ENCODE peak calls at places on chromosomes 6 and 20, in six cellular contexts. U, P, C, Z, K and Q are unnamed samples.

GRCh38 chr20:7305971-7306370 is 538.5 kb downstream of the BMP2 start:
- DNase-seq in U (no peak), P (no peak), C (no peak), Z (no peak), K (no peak), Q (no peak)

GRCh38 chr6:145895802-145896201 is 68.4 kb downstream of the SHPRH start:
- DNase-seq in U (no peak), P (no peak), C (peak), Z (peak), K (no peak), Q (peak)

GRCh38 chr20:9677224-9677623 is 161.7 kb downstream of the PAK5 start:
- DNase-seq in U (no peak), P (no peak), C (no peak), Z (no peak), K (no peak), Q (no peak)

GRCh38 chr6:5135783-5136376 is 50.7 kb downstream of the PPP1R3G start:
- DNase-seq in U (no peak), P (no peak), C (no peak), Z (peak), K (no peak), Q (peak)

GRCh38 chr6:75118925-75119515 is 86.8 kb downstream of the COL12A1 start:
- DNase-seq in U (no peak), P (no peak), C (no peak), Z (no peak), K (no peak), Q (no peak)

GRCh38 chr6:17107768-17108325 is 6.0 kb downstream of the STMND1 start:
- DNase-seq in U (no peak), P (no peak), C (no peak), Z (no peak), K (no peak), Q (peak)

GRCh38 chr6:25172819-25173218 is 106.4 kb upstream of the CARMIL1 start:
- DNase-seq in U (no peak), P (no peak), C (peak), Z (peak), K (no peak), Q (peak)

GRCh38 chr20:16752901-16753300 is 4.7 kb downstream of the OTOR start:
- DNase-seq in U (no peak), P (no peak), C (no peak), Z (no peak), K (no peak), Q (no peak)

GRCh38 chr6:89542856-89543254 is 95.7 kb downstream of the LYRM2 start:
- DNase-seq in U (no peak), P (no peak), C (no peak), Z (no peak), K (no peak), Q (no peak)

GRCh38 chr20:1816384-1817381 is 78.5 kb upstream of the SIRPA start:
- DNase-seq in U (no peak), P (no peak), C (peak), Z (no peak), K (no peak), Q (peak)

GRCh38 chr6:102742033-102742432 is 1348.5 kb downstream of the GRIK2 start:
- DNase-seq in U (no peak), P (no peak), C (no peak), Z (no peak), K (no peak), Q (no peak)

GRCh38 chr6:11497881-11498280 is 39.7 kb upstream of the TMEM170B start:
- DNase-seq in U (no peak), P (no peak), C (no peak), Z (no peak), K (no peak), Q (no peak)

GRCh38 chr6:40138273-40138720 is 204.0 kb upstream of the MOCS1 start:
- DNase-seq in U (peak), P (no peak), C (no peak), Z (no peak), K (peak), Q (no peak)

GRCh38 chr6:4487538-4487937 is 288.7 kb upstream of the CDYL start:
- DNase-seq in U (no peak), P (no peak), C (no peak), Z (no peak), K (peak), Q (peak)

GRCh38 chr6:142833054-142833453 is 111.9 kb downstream of the HIVEP2 start:
- DNase-seq in U (no peak), P (no peak), C (peak), Z (peak), K (no peak), Q (peak)

GRCh38 chr20:5718896-5719595 is 31.2 kb upstream of the SHLD1 start:
- DNase-seq in U (no peak), P (no peak), C (peak), Z (no peak), K (no peak), Q (no peak)

GRCh38 chr20:51424270-51425041 is 118.1 kb downstream of the NFATC2 start:
- DNase-seq in U (no peak), P (no peak), C (no peak), Z (no peak), K (no peak), Q (no peak)

GRCh38 chr6:123913858-123914257 is 110.2 kb downstream of the NKAIN2 start:
- DNase-seq in U (no peak), P (no peak), C (no peak), Z (peak), K (no peak), Q (peak)

GRCh38 chr6:111280445-111280844 is 193.1 kb downstream of the SLC16A10 start:
- DNase-seq in U (no peak), P (no peak), C (no peak), Z (no peak), K (no peak), Q (no peak)

GRCh38 chr6:43516697-43517502 is at the start of the genes POLR1C and YIPF3:
- DNase-seq in U (peak), P (peak), C (peak), Z (peak), K (peak), Q (peak)

GRCh38 chr6:167420858-167421766 is 96.2 kb downstream of the TTLL2 start:
- DNase-seq in U (no peak), P (no peak), C (no peak), Z (no peak), K (peak), Q (no peak)

GRCh38 chr6:159610881-159611280 is 82.2 kb downstream of the SOD2 start:
- DNase-seq in U (no peak), P (no peak), C (no peak), Z (no peak), K (no peak), Q (no peak)

GRCh38 chr6:16238057-16238657 is at the start of gene GMPR:
- DNase-seq in U (no peak), P (peak), C (peak), Z (peak), K (peak), Q (no peak)

GRCh38 chr6:125986956-125987617 is 747 bp downstream of the TRMT11 start:
- DNase-seq in U (peak), P (no peak), C (no peak), Z (peak), K (no peak), Q (peak)

GRCh38 chr20:37697314-37697713 is 3.5 kb downstream of the CTNNBL1 start:
- DNase-seq in U (peak), P (no peak), C (no peak), Z (no peak), K (no peak), Q (no peak)

GRCh38 chr6:155195903-155196302 is 67.9 kb upstream of the CLDN20 start:
- DNase-seq in U (no peak), P (no peak), C (no peak), Z (no peak), K (no peak), Q (no peak)

GRCh38 chr6:164039954-164040375 is 625.4 kb downstream of the QKI start:
- DNase-seq in U (no peak), P (no peak), C (no peak), Z (peak), K (peak), Q (peak)

GRCh38 chr6:18388942-18389341 is 1.8 kb downstream of the RNF144B start:
- DNase-seq in U (no peak), P (no peak), C (peak), Z (peak), K (no peak), Q (peak)

GRCh38 chr20:64077094-64077493 is 2.2 kb downstream of the RGS19 start:
- DNase-seq in U (no peak), P (no peak), C (no peak), Z (no peak), K (no peak), Q (no peak)

GRCh38 chr20:18404172-18404571 is 62.7 kb downstream of the DZANK1 start:
- DNase-seq in U (no peak), P (no peak), C (no peak), Z (no peak), K (no peak), Q (no peak)

GRCh38 chr6:109782401-109783046 is 91.4 kb downstream of the FIG4 start:
- DNase-seq in U (no peak), P (no peak), C (peak), Z (no peak), K (no peak), Q (no peak)

GRCh38 chr6:121932071-121933009 is 467.1 kb upstream of the HSF2 start:
- DNase-seq in U (no peak), P (peak), C (peak), Z (peak), K (no peak), Q (peak)

GRCh38 chr6:149028767-149029405 is 282.1 kb downstream of the UST start:
- DNase-seq in U (peak), P (no peak), C (peak), Z (peak), K (peak), Q (peak)

GRCh38 chr6:3209114-3210023 is 18.1 kb downstream of the TUBB2B start:
- DNase-seq in U (peak), P (no peak), C (peak), Z (peak), K (no peak), Q (peak)

GRCh38 chr20:3222635-3223600 is 13.6 kb downstream of the ITPA start:
- DNase-seq in U (no peak), P (no peak), C (no peak), Z (no peak), K (no peak), Q (no peak)

GRCh38 chr20:61045091-61045490 is 207.0 kb upstream of the CDH4 start:
- DNase-seq in U (no peak), P (no peak), C (no peak), Z (no peak), K (no peak), Q (no peak)

GRCh38 chr20:61042501-61043385 is 209.3 kb upstream of the CDH4 start:
- DNase-seq in U (no peak), P (no peak), C (no peak), Z (peak), K (no peak), Q (peak)

GRCh38 chr20:61043681-61044080 is 208.4 kb upstream of the CDH4 start:
- DNase-seq in U (no peak), P (no peak), C (no peak), Z (no peak), K (no peak), Q (no peak)

GRCh38 chr20:61045876-61046585 is 206.0 kb upstream of the CDH4 start:
- DNase-seq in U (no peak), P (no peak), C (no peak), Z (no peak), K (no peak), Q (no peak)

GRCh38 chr20:61044499-61044898 is 207.6 kb upstream of the CDH4 start:
- DNase-seq in U (no peak), P (no peak), C (no peak), Z (no peak), K (no peak), Q (peak)
- TF ChIP-seq CTCF in U (no peak), P (no peak), C (no peak), Z (peak), K (no peak), Q (peak)

GRCh38 chr20:38774167-38774566 is 25.9 kb downstream of the ACTR5 start:
- DNase-seq in U (no peak), P (no peak), C (no peak), Z (no peak), K (no peak), Q (no peak)
- H3K4me3 ChIP-seq in U (no peak), P (no peak), C (no peak), Z (no peak), K (no peak), Q (no peak)

DNA sequence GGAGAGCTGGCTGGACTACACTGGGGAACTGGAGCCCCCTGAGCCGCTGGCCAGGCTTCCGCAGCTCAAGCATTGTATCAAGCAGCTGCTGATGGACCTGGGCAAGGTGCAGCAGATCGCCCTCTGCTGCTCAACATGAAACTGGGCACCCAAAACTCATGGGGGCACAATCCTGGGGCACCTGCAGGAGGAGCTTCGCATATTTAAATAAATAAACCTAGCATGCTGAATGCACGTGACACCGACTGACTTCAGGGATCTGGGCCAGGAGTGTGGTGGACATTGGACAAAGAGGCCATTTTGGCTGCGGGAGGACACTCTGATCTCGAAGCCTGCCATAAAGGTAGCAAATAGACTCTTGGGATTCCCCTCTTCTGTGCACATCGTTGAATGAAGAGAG is 6.8 kb downstream of the SCAND1 start:
- DNase-seq in U (no peak), P (no peak), C (peak), Z (peak), K (no peak), Q (peak)
- TF ChIP-seq CTCF in U (peak), P (peak), C (peak), Z (peak), K (no peak), Q (peak)

DNA sequence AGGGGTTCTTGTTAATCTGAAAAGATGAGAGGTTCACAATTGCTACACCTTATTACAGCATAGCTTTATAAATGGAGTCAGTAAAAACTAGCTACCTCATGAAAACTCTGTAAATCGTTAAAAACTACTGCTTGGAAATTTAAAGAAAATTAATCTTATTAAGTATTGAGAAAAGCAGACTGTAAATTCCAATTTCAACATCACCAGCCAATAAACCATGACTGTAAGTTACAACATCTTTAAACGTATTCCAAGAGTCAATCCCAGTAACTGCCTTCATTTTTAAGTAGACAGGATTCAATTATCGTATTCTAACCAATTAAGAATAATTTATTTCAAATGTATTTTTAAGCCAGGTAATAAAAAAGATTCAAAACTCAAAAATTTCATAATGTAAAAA is 70.3 kb downstream of the ATG5 start:
- DNase-seq in U (no peak), P (no peak), C (no peak), Z (no peak), K (no peak), Q (no peak)
- H3K4me3 ChIP-seq in U (no peak), P (no peak), C (no peak), Z (no peak), K (no peak), Q (no peak)

GRCh38 chr6:47352169-47352568 is 42.5 kb upstream of the TNFRSF21 start:
- DNase-seq in U (no peak), P (no peak), C (no peak), Z (no peak), K (no peak), Q (no peak)
- TF ChIP-seq CTCF in U (peak), P (no peak), C (peak), Z (peak), K (no peak), Q (peak)

DNA sequence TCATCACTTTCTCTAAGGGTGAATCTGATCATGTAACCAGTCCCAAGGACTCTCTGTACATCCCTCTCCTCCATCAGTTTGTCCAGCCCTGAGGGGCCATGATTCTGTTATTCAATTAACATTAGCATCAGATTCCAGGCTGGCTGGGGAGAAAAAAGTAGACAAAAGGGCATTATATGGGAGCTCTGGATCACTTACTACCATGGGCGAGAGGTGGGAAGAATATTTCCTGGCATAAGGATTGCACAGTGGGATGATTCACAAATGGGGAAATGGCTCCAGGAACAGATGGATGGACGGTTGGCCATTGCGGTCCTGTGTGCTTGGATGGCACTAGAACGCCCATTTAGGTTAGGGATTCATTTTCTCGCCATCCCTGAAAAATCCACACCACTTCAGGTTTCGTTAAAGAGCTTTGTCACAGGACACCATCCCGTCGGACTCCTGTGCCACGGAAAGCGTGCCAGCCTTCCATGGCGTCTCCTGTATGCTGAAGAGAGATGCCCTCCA is 112.6 kb downstream of the THBS2 start:
- DNase-seq in U (no peak), P (peak), C (no peak), Z (no peak), K (no peak), Q (no peak)
- H3K4me3 ChIP-seq in U (no peak), P (no peak), C (no peak), Z (no peak), K (no peak), Q (no peak)

GRCh38 chr6:156687875-156688549 is 89.2 kb upstream of the ARID1B start:
- DNase-seq in U (no peak), P (no peak), C (peak), Z (peak), K (peak), Q (peak)
- TF ChIP-seq CTCF in U (no peak), P (no peak), C (no peak), Z (no peak), K (no peak), Q (no peak)

GRCh38 chr20:34312024-34312460 is 8.9 kb upstream of the AHCY start:
- DNase-seq in U (no peak), P (no peak), C (no peak), Z (no peak), K (no peak), Q (no peak)
- H3K4me3 ChIP-seq in U (no peak), P (peak), C (no peak), Z (peak), K (no peak), Q (peak)

GRCh38 chr6:100078509-100078908 is 84.5 kb upstream of the MCHR2 start:
- DNase-seq in U (no peak), P (no peak), C (peak), Z (peak), K (peak), Q (peak)
- TF ChIP-seq CTCF in U (no peak), P (peak), C (peak), Z (peak), K (no peak), Q (peak)